ENCODE peak calls at places on chromosomes 6 and 20, in five cellular contexts. W is mammary epithelial cell, Z is neural progenitor cell, T is colonic mucosa, R is PC-3. K is an unnamed sample. For H3K9me3, the result is how much of the 10 kb centered on the place peaks cover.

GRCh38 chr6:27720607-27721580 is 191.3 kb downstream of the OR2B2 start:
- DNase-seq in Z (peak), W (peak), T (no peak), R (peak), K (peak)

GRCh38 chr6:81909981-81910910 is 157.8 kb upstream of the TENT5A start:
- DNase-seq in R (no peak), T (no peak), W (no peak), Z (no peak), K (no peak)

GRCh38 chr6:150363733-150364132 is 5.1 kb upstream of the IYD start:
- DNase-seq in W (no peak), T (no peak), R (no peak), Z (no peak), K (no peak)

GRCh38 chr6:63615590-63615989 is 20.0 kb upstream of the PHF3 start:
- DNase-seq in T (no peak), R (no peak), W (no peak), Z (no peak), K (peak)

GRCh38 chr6:24879351-24879750 is 56.4 kb downstream of the RIPOR2 start:
- DNase-seq in R (peak), W (no peak), T (no peak), Z (no peak), K (peak)

GRCh38 chr20:1472556-1473243 is 6.1 kb upstream of the NSFL1C start:
- DNase-seq in Z (no peak), T (no peak), R (no peak), W (no peak), K (no peak)

GRCh38 chr20:34515484-34516037 is 661 bp upstream of the DYNLRB1 start:
- DNase-seq in Z (peak), W (peak), T (peak), R (peak), K (peak)

GRCh38 chr6:166325383-166326042 is 16.8 kb downstream of the SFT2D1 start:
- DNase-seq in Z (no peak), R (no peak), T (no peak), W (no peak), K (no peak)

GRCh38 chr20:25863536-25864325 is 167.1 kb upstream of the ZNF337 start:
- DNase-seq in R (peak), T (no peak), Z (peak), W (no peak), K (peak)

GRCh38 chr6:151044465-151045441 is 179.3 kb downstream of the MTHFD1L start:
- DNase-seq in R (peak), T (peak), Z (peak), W (no peak), K (no peak)

GRCh38 chr6:31718294-31718693 is 3.1 kb downstream of the LY6G6D start:
- DNase-seq in R (peak), Z (no peak), W (peak), T (peak), K (no peak)

GRCh38 chr20:37552415-37552814 is 24.7 kb upstream of the BLCAP start:
- DNase-seq in Z (no peak), T (no peak), W (peak), R (peak), K (peak)

GRCh38 chr6:30041821-30042220 is 19.2 kb upstream of the POLR1H start:
- DNase-seq in T (no peak), R (no peak), W (no peak), Z (no peak), K (no peak)

GRCh38 chr6:121759370-121759769 is 323.9 kb downstream of the GJA1 start:
- DNase-seq in Z (no peak), W (no peak), R (no peak), T (no peak), K (no peak)

GRCh38 chr6:149863596-149863845 is 638 bp downstream of the LRP11 start:
- DNase-seq in R (no peak), T (peak), W (no peak), Z (no peak), K (no peak)

GRCh38 chr20:62268228-62268900 is 30.0 kb downstream of the OSBPL2 start:
- DNase-seq in Z (no peak), W (no peak), T (no peak), R (no peak), K (no peak)

GRCh38 chr20:17845701-17846475 is 122.7 kb downstream of the SNX5 start:
- DNase-seq in R (no peak), W (no peak), T (peak), Z (no peak), K (peak)

GRCh38 chr20:38275815-38276550 is 15.4 kb upstream of the KIAA1755 start:
- DNase-seq in Z (no peak), R (peak), W (peak), T (no peak), K (peak)

GRCh38 chr20:57391439-57392129 is 388 bp downstream of the RBM38 start:
- DNase-seq in T (no peak), W (no peak), Z (peak), R (peak), K (peak)

GRCh38 chr20:57809661-57810172 is 99.9 kb upstream of the PMEPA1 start:
- DNase-seq in W (peak), R (peak), T (no peak), Z (no peak), K (peak)

GRCh38 chr6:2792330-2792729 is 27.1 kb downstream of the WRNIP1 start:
- DNase-seq in Z (no peak), W (peak), T (no peak), R (peak), K (no peak)

GRCh38 chr20:58306421-58307261 is 2.9 kb upstream of the RAB22A start:
- DNase-seq in Z (no peak), R (peak), W (peak), T (peak), K (peak)

GRCh38 chr6:134352786-134353480 is 35.0 kb upstream of the SGK1 start:
- DNase-seq in T (no peak), W (peak), Z (peak), R (peak), K (peak)

GRCh38 chr6:162814417-162814988 is 86.7 kb downstream of the PACRG start:
- DNase-seq in Z (no peak), T (no peak), R (no peak), W (no peak), K (no peak)

GRCh38 chr6:54747955-54748354 is 98.6 kb upstream of the FAM83B start:
- DNase-seq in R (peak), Z (no peak), W (peak), T (no peak), K (no peak)

GRCh38 chr6:148508401-148509151 is 165.9 kb downstream of the SASH1 start:
- DNase-seq in Z (peak), T (no peak), R (no peak), W (peak), K (peak)

GRCh38 chr20:38131588-38132121 is 33.4 kb downstream of the TGM2 start:
- DNase-seq in R (peak), Z (no peak), W (no peak), T (no peak), K (no peak)

GRCh38 chr6:159686697-159687096 is 6.3 kb downstream of the SOD2 start:
- DNase-seq in Z (no peak), R (no peak), T (no peak), W (no peak), K (no peak)

GRCh38 chr20:58389324-58389967 is 417 bp downstream of the VAPB start:
- DNase-seq in R (peak), Z (peak), W (peak), T (peak), K (peak)

GRCh38 chr6:154614101-154614500 is 103.6 kb upstream of the CNKSR3 start:
- DNase-seq in Z (no peak), W (peak), R (no peak), T (no peak), K (peak)

GRCh38 chr6:134168580-134169223 is 116.3 kb upstream of the SLC2A12 start:
- DNase-seq in T (no peak), W (peak), Z (no peak), R (peak), K (peak)

GRCh38 chr6:125273965-125274364 is 27.8 kb downstream of the HDDC2 start:
- DNase-seq in W (peak), R (peak), T (peak), Z (no peak), K (peak)

GRCh38 chr6:46918830-46919229 is 2.9 kb downstream of the ADGRF5 start:
- DNase-seq in W (no peak), T (no peak), R (no peak), Z (no peak), K (peak)

GRCh38 chr6:31732029-31732428 is 2.9 kb upstream of the DDAH2 start:
- DNase-seq in R (no peak), T (no peak), W (no peak), Z (no peak), K (no peak)

GRCh38 chr20:258963-259362 is 1.4 kb downstream of the DEFB132 start:
- DNase-seq in W (no peak), T (no peak), Z (no peak), R (peak), K (peak)

GRCh38 chr6:75337805-75338204 is 53.2 kb upstream of the TMEM30A start:
- DNase-seq in Z (no peak), T (no peak), R (no peak), W (no peak), K (no peak)

GRCh38 chr20:21046413-21047070 is 59.6 kb downstream of the LINC00237 start:
- DNase-seq in R (no peak), Z (no peak), W (no peak), T (no peak), K (no peak)

GRCh38 chr6:22062807-22063408 is 233.9 kb downstream of the PRL start:
- DNase-seq in W (no peak), Z (no peak), T (no peak), R (no peak), K (no peak)

GRCh38 chr6:168189679-168190405 is 110.8 kb upstream of the FRMD1 start:
- DNase-seq in T (no peak), W (no peak), R (no peak), Z (no peak), K (no peak)
- H3K9ac ChIP-seq in T (no peak), W (no peak), R (no peak), Z (no peak), K (no peak)

DNA sequence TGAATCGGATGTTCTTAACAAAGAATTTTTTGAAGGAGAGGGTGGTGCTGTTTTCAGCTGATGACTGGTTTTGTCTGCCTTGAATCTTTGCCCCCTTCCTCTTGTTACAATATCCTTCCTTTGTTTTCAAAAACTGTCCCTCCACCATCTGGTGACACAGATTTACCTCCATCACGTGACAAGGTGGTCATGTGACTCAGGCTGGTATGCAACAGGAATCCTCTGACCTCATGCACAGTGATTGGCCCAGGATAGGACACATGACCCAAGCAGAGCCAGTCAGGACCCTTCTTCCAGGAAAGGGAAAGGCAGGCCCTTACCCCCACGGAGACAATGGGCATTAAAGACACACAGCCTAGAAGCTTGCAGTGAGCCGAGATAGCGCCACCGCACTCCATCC is 84.7 kb upstream of the MC3R start:
- DNase-seq in Z (no peak), T (no peak), W (no peak), R (no peak), K (no peak)
- H3K9me3 ChIP-seq in Z (under half), T (under half), W (under half), R (under half), K (under half)

GRCh38 chr6:34957184-34957904 is 68.3 kb downstream of the ANKS1A start:
- DNase-seq in Z (no peak), T (no peak), W (no peak), R (no peak), K (no peak)
- H3K9ac ChIP-seq in Z (peak), T (no peak), W (no peak), R (no peak), K (no peak)

DNA sequence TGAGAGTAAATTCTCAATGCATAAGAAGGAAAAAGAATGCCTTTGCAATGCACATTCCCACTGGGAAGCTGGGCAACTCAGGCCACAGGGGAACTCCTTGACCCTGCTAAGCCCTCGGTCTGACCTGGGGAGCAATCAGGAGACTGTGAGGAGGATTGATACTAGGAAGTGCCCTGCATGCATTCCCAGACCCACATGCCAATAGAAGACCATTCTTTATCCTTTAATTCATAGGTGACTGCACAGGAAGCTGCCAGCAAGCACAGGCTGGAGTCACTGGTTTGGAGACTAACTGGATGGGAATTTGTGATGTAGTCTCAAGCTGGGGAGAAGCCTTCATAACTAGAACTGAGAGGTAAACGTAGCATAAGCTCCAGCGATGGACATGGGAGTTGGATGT is 1012.7 kb downstream of the EYS start:
- DNase-seq in W (no peak), T (no peak), Z (peak), R (no peak), K (no peak)
- H3K9me3 ChIP-seq in W (under half), T (under half), Z (under half), R (under half), K (under half)

GRCh38 chr6:131061041-131061770 is 1.8 kb downstream of the EPB41L2 start:
- DNase-seq in Z (peak), R (peak), W (no peak), T (no peak), K (peak)
- H3K9ac ChIP-seq in Z (no peak), R (peak), W (peak), T (no peak), K (peak)

GRCh38 chr6:135481786-135482369 is 15.7 kb downstream of the AHI1 start:
- DNase-seq in Z (peak), W (no peak), T (no peak), R (no peak), K (peak)
- H3K9me3 ChIP-seq in Z (under half), W (under half), T (under half), R (under half), K (under half)

DNA sequence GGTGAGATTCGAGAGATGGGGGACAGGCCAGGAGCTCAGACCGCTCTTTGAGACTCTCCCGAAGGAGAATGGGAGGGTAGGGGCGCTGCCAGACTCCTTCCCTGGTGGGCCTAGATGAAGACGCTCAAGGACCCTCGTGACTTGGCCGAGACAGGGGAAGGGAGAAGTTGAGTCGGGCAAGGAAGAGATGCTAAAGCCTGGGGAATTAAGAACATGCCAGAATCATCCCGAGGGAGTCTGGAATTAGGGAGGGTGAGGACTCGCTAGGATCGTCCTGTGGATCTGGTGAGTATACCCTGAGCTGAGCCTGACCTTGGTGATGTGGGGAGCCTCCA is 529 bp downstream of the UBE2C start:
- DNase-seq in T (no peak), W (no peak), Z (no peak), R (no peak), K (no peak)
- H3K9ac ChIP-seq in T (peak), W (peak), Z (peak), R (peak), K (peak)